ENCODE peak calls at places on chromosomes 2 and 18, in eight cellular contexts. One of them, this sample, is unnamed.

GRCh38 chr18:524496-524895 is 24.0 kb upstream of the COLEC12 start:
- DNase-seq in GM12891: no peak
- DNase-seq in stimulated activated CD8-positive, alpha-beta memory T cell treated with anti-CD3 and anti-CD28 coated beads, Interleukin-12 subunit alpha, Interleukin-12 subunit beta, amount 100 ng/mL, for 1 hour: no peak
- DNase-seq in SW 1271: no peak
- DNase-seq in skeletal muscle cell: peak
- DNase-seq in right lobe of liver: no peak
- DNase-seq in effector memory CD8-positive, alpha-beta T cell: no peak
- DNase-seq in dorsolateral prefrontal cortex: no peak
- DNase-seq in this sample: peak

GRCh38 chr2:64350996-64351395 is 103.0 kb upstream of the LGALSL start:
- DNase-seq in GM12891: no peak
- DNase-seq in stimulated activated CD8-positive, alpha-beta memory T cell treated with anti-CD3 and anti-CD28 coated beads, Interleukin-12 subunit alpha, Interleukin-12 subunit beta, amount 100 ng/mL, for 1 hour: no peak
- DNase-seq in SW 1271: no peak
- DNase-seq in skeletal muscle cell: no peak
- DNase-seq in right lobe of liver: no peak
- DNase-seq in effector memory CD8-positive, alpha-beta T cell: no peak
- DNase-seq in dorsolateral prefrontal cortex: no peak
- DNase-seq in this sample: no peak

GRCh38 chr18:12518326-12518725 is 110.6 kb downstream of the PRELID3A start:
- DNase-seq in GM12891: no peak
- DNase-seq in stimulated activated CD8-positive, alpha-beta memory T cell treated with anti-CD3 and anti-CD28 coated beads, Interleukin-12 subunit alpha, Interleukin-12 subunit beta, amount 100 ng/mL, for 1 hour: no peak
- DNase-seq in SW 1271: no peak
- DNase-seq in skeletal muscle cell: no peak
- DNase-seq in right lobe of liver: no peak
- DNase-seq in effector memory CD8-positive, alpha-beta T cell: no peak
- DNase-seq in dorsolateral prefrontal cortex: no peak
- DNase-seq in this sample: no peak

GRCh38 chr18:64444819-64445218 is 295.9 kb upstream of the LINC00305 start:
- DNase-seq in GM12891: no peak
- DNase-seq in stimulated activated CD8-positive, alpha-beta memory T cell treated with anti-CD3 and anti-CD28 coated beads, Interleukin-12 subunit alpha, Interleukin-12 subunit beta, amount 100 ng/mL, for 1 hour: no peak
- DNase-seq in SW 1271: no peak
- DNase-seq in skeletal muscle cell: no peak
- DNase-seq in right lobe of liver: no peak
- DNase-seq in effector memory CD8-positive, alpha-beta T cell: no peak
- DNase-seq in dorsolateral prefrontal cortex: no peak
- DNase-seq in this sample: no peak

GRCh38 chr2:134705861-134706586 is 12.8 kb downstream of the TMEM163 start:
- DNase-seq in GM12891: no peak
- DNase-seq in stimulated activated CD8-positive, alpha-beta memory T cell treated with anti-CD3 and anti-CD28 coated beads, Interleukin-12 subunit alpha, Interleukin-12 subunit beta, amount 100 ng/mL, for 1 hour: no peak
- DNase-seq in SW 1271: no peak
- DNase-seq in skeletal muscle cell: no peak
- DNase-seq in right lobe of liver: no peak
- DNase-seq in effector memory CD8-positive, alpha-beta T cell: no peak
- DNase-seq in dorsolateral prefrontal cortex: no peak
- DNase-seq in this sample: no peak

GRCh38 chr2:132677661-132678060 is 7.7 kb upstream of the LYPD1 start:
- DNase-seq in GM12891: no peak
- DNase-seq in stimulated activated CD8-positive, alpha-beta memory T cell treated with anti-CD3 and anti-CD28 coated beads, Interleukin-12 subunit alpha, Interleukin-12 subunit beta, amount 100 ng/mL, for 1 hour: no peak
- DNase-seq in SW 1271: no peak
- DNase-seq in skeletal muscle cell: no peak
- DNase-seq in right lobe of liver: no peak
- DNase-seq in effector memory CD8-positive, alpha-beta T cell: no peak
- DNase-seq in dorsolateral prefrontal cortex: no peak
- DNase-seq in this sample: peak

GRCh38 chr18:3624818-3625716 is 175.1 kb downstream of the TGIF1 start:
- DNase-seq in GM12891: no peak
- DNase-seq in stimulated activated CD8-positive, alpha-beta memory T cell treated with anti-CD3 and anti-CD28 coated beads, Interleukin-12 subunit alpha, Interleukin-12 subunit beta, amount 100 ng/mL, for 1 hour: no peak
- DNase-seq in SW 1271: peak
- DNase-seq in skeletal muscle cell: peak
- DNase-seq in right lobe of liver: no peak
- DNase-seq in effector memory CD8-positive, alpha-beta T cell: no peak
- DNase-seq in dorsolateral prefrontal cortex: peak
- DNase-seq in this sample: peak

GRCh38 chr2:64762301-64762997 is 108.7 kb upstream of the SERTAD2 start:
- DNase-seq in GM12891: no peak
- DNase-seq in stimulated activated CD8-positive, alpha-beta memory T cell treated with anti-CD3 and anti-CD28 coated beads, Interleukin-12 subunit alpha, Interleukin-12 subunit beta, amount 100 ng/mL, for 1 hour: no peak
- DNase-seq in SW 1271: no peak
- DNase-seq in skeletal muscle cell: no peak
- DNase-seq in right lobe of liver: no peak
- DNase-seq in effector memory CD8-positive, alpha-beta T cell: no peak
- DNase-seq in dorsolateral prefrontal cortex: no peak
- DNase-seq in this sample: no peak

GRCh38 chr2:227511955-227512354 is 40.0 kb downstream of the AGFG1 start:
- DNase-seq in GM12891: no peak
- DNase-seq in stimulated activated CD8-positive, alpha-beta memory T cell treated with anti-CD3 and anti-CD28 coated beads, Interleukin-12 subunit alpha, Interleukin-12 subunit beta, amount 100 ng/mL, for 1 hour: no peak
- DNase-seq in SW 1271: no peak
- DNase-seq in skeletal muscle cell: no peak
- DNase-seq in right lobe of liver: no peak
- DNase-seq in effector memory CD8-positive, alpha-beta T cell: no peak
- DNase-seq in dorsolateral prefrontal cortex: no peak
- DNase-seq in this sample: no peak

GRCh38 chr2:126614529-126615279 is 41.3 kb upstream of the GYPC start:
- DNase-seq in GM12891: no peak
- DNase-seq in stimulated activated CD8-positive, alpha-beta memory T cell treated with anti-CD3 and anti-CD28 coated beads, Interleukin-12 subunit alpha, Interleukin-12 subunit beta, amount 100 ng/mL, for 1 hour: no peak
- DNase-seq in SW 1271: no peak
- DNase-seq in skeletal muscle cell: peak
- DNase-seq in right lobe of liver: no peak
- DNase-seq in effector memory CD8-positive, alpha-beta T cell: no peak
- DNase-seq in dorsolateral prefrontal cortex: no peak
- DNase-seq in this sample: no peak

GRCh38 chr2:65420712-65421431 is 11.5 kb downstream of the SPRED2 start:
- DNase-seq in GM12891: no peak
- DNase-seq in stimulated activated CD8-positive, alpha-beta memory T cell treated with anti-CD3 and anti-CD28 coated beads, Interleukin-12 subunit alpha, Interleukin-12 subunit beta, amount 100 ng/mL, for 1 hour: no peak
- DNase-seq in SW 1271: no peak
- DNase-seq in skeletal muscle cell: no peak
- DNase-seq in right lobe of liver: no peak
- DNase-seq in effector memory CD8-positive, alpha-beta T cell: no peak
- DNase-seq in dorsolateral prefrontal cortex: no peak
- DNase-seq in this sample: peak

GRCh38 chr2:202408546-202409140 is 32.5 kb downstream of the BMPR2 start:
- DNase-seq in GM12891: no peak
- DNase-seq in stimulated activated CD8-positive, alpha-beta memory T cell treated with anti-CD3 and anti-CD28 coated beads, Interleukin-12 subunit alpha, Interleukin-12 subunit beta, amount 100 ng/mL, for 1 hour: no peak
- DNase-seq in SW 1271: no peak
- DNase-seq in skeletal muscle cell: no peak
- DNase-seq in right lobe of liver: no peak
- DNase-seq in effector memory CD8-positive, alpha-beta T cell: no peak
- DNase-seq in dorsolateral prefrontal cortex: no peak
- DNase-seq in this sample: no peak

GRCh38 chr2:190893157-190893556 is 12.5 kb downstream of the GLS start:
- DNase-seq in GM12891: no peak
- DNase-seq in stimulated activated CD8-positive, alpha-beta memory T cell treated with anti-CD3 and anti-CD28 coated beads, Interleukin-12 subunit alpha, Interleukin-12 subunit beta, amount 100 ng/mL, for 1 hour: no peak
- DNase-seq in SW 1271: no peak
- DNase-seq in skeletal muscle cell: no peak
- DNase-seq in right lobe of liver: no peak
- DNase-seq in effector memory CD8-positive, alpha-beta T cell: no peak
- DNase-seq in dorsolateral prefrontal cortex: no peak
- DNase-seq in this sample: no peak

GRCh38 chr2:194553969-194554368 is 1103.1 kb upstream of the SLC39A10 start:
- DNase-seq in GM12891: no peak
- DNase-seq in stimulated activated CD8-positive, alpha-beta memory T cell treated with anti-CD3 and anti-CD28 coated beads, Interleukin-12 subunit alpha, Interleukin-12 subunit beta, amount 100 ng/mL, for 1 hour: no peak
- DNase-seq in SW 1271: no peak
- DNase-seq in skeletal muscle cell: no peak
- DNase-seq in right lobe of liver: no peak
- DNase-seq in effector memory CD8-positive, alpha-beta T cell: no peak
- DNase-seq in dorsolateral prefrontal cortex: no peak
- DNase-seq in this sample: no peak

GRCh38 chr18:23502516-23503037 is 734 bp upstream of the RMC1 start:
- DNase-seq in GM12891: no peak
- DNase-seq in stimulated activated CD8-positive, alpha-beta memory T cell treated with anti-CD3 and anti-CD28 coated beads, Interleukin-12 subunit alpha, Interleukin-12 subunit beta, amount 100 ng/mL, for 1 hour: no peak
- DNase-seq in SW 1271: no peak
- DNase-seq in skeletal muscle cell: no peak
- DNase-seq in right lobe of liver: no peak
- DNase-seq in effector memory CD8-positive, alpha-beta T cell: no peak
- DNase-seq in dorsolateral prefrontal cortex: no peak
- DNase-seq in this sample: no peak

GRCh38 chr2:67463810-67464209 is 66.7 kb downstream of the ETAA1 start:
- DNase-seq in GM12891: no peak
- DNase-seq in stimulated activated CD8-positive, alpha-beta memory T cell treated with anti-CD3 and anti-CD28 coated beads, Interleukin-12 subunit alpha, Interleukin-12 subunit beta, amount 100 ng/mL, for 1 hour: no peak
- DNase-seq in SW 1271: no peak
- DNase-seq in skeletal muscle cell: no peak
- DNase-seq in right lobe of liver: no peak
- DNase-seq in effector memory CD8-positive, alpha-beta T cell: no peak
- DNase-seq in dorsolateral prefrontal cortex: no peak
- DNase-seq in this sample: peak

GRCh38 chr2:67039701-67040100 is 357.4 kb upstream of the ETAA1 start:
- DNase-seq in GM12891: no peak
- DNase-seq in stimulated activated CD8-positive, alpha-beta memory T cell treated with anti-CD3 and anti-CD28 coated beads, Interleukin-12 subunit alpha, Interleukin-12 subunit beta, amount 100 ng/mL, for 1 hour: no peak
- DNase-seq in SW 1271: no peak
- DNase-seq in skeletal muscle cell: no peak
- DNase-seq in right lobe of liver: no peak
- DNase-seq in effector memory CD8-positive, alpha-beta T cell: no peak
- DNase-seq in dorsolateral prefrontal cortex: no peak
- DNase-seq in this sample: no peak

GRCh38 chr2:64017811-64018714 is 1.2 kb downstream of the VPS54 start:
- DNase-seq in GM12891: no peak
- DNase-seq in stimulated activated CD8-positive, alpha-beta memory T cell treated with anti-CD3 and anti-CD28 coated beads, Interleukin-12 subunit alpha, Interleukin-12 subunit beta, amount 100 ng/mL, for 1 hour: no peak
- DNase-seq in SW 1271: no peak
- DNase-seq in skeletal muscle cell: no peak
- DNase-seq in right lobe of liver: no peak
- DNase-seq in effector memory CD8-positive, alpha-beta T cell: no peak
- DNase-seq in dorsolateral prefrontal cortex: no peak
- DNase-seq in this sample: peak

GRCh38 chr2:158038906-158039305 is 62.8 kb upstream of the UPP2 start:
- DNase-seq in GM12891: no peak
- DNase-seq in stimulated activated CD8-positive, alpha-beta memory T cell treated with anti-CD3 and anti-CD28 coated beads, Interleukin-12 subunit alpha, Interleukin-12 subunit beta, amount 100 ng/mL, for 1 hour: no peak
- DNase-seq in SW 1271: no peak
- DNase-seq in skeletal muscle cell: no peak
- DNase-seq in right lobe of liver: no peak
- DNase-seq in effector memory CD8-positive, alpha-beta T cell: no peak
- DNase-seq in dorsolateral prefrontal cortex: no peak
- DNase-seq in this sample: no peak

GRCh38 chr18:3514312-3515216 is 64.6 kb downstream of the TGIF1 start:
- DNase-seq in GM12891: no peak
- DNase-seq in stimulated activated CD8-positive, alpha-beta memory T cell treated with anti-CD3 and anti-CD28 coated beads, Interleukin-12 subunit alpha, Interleukin-12 subunit beta, amount 100 ng/mL, for 1 hour: no peak
- DNase-seq in SW 1271: no peak
- DNase-seq in skeletal muscle cell: no peak
- DNase-seq in right lobe of liver: no peak
- DNase-seq in effector memory CD8-positive, alpha-beta T cell: no peak
- DNase-seq in dorsolateral prefrontal cortex: no peak
- DNase-seq in this sample: no peak

GRCh38 chr2:213490087-213490486 is 205.8 kb downstream of the SPAG16 start:
- DNase-seq in GM12891: no peak
- DNase-seq in stimulated activated CD8-positive, alpha-beta memory T cell treated with anti-CD3 and anti-CD28 coated beads, Interleukin-12 subunit alpha, Interleukin-12 subunit beta, amount 100 ng/mL, for 1 hour: no peak
- DNase-seq in SW 1271: no peak
- DNase-seq in skeletal muscle cell: no peak
- DNase-seq in right lobe of liver: no peak
- DNase-seq in effector memory CD8-positive, alpha-beta T cell: no peak
- DNase-seq in dorsolateral prefrontal cortex: no peak
- DNase-seq in this sample: no peak

GRCh38 chr2:38581193-38582147 is 21.3 kb downstream of the HNRNPLL start:
- DNase-seq in GM12891: no peak
- DNase-seq in stimulated activated CD8-positive, alpha-beta memory T cell treated with anti-CD3 and anti-CD28 coated beads, Interleukin-12 subunit alpha, Interleukin-12 subunit beta, amount 100 ng/mL, for 1 hour: peak
- DNase-seq in SW 1271: no peak
- DNase-seq in skeletal muscle cell: no peak
- DNase-seq in right lobe of liver: no peak
- DNase-seq in effector memory CD8-positive, alpha-beta T cell: no peak
- DNase-seq in dorsolateral prefrontal cortex: peak
- DNase-seq in this sample: peak

GRCh38 chr2:168530980-168531379 is 74.9 kb downstream of the CERS6 start:
- DNase-seq in GM12891: no peak
- DNase-seq in stimulated activated CD8-positive, alpha-beta memory T cell treated with anti-CD3 and anti-CD28 coated beads, Interleukin-12 subunit alpha, Interleukin-12 subunit beta, amount 100 ng/mL, for 1 hour: no peak
- DNase-seq in SW 1271: no peak
- DNase-seq in skeletal muscle cell: peak
- DNase-seq in right lobe of liver: no peak
- DNase-seq in effector memory CD8-positive, alpha-beta T cell: no peak
- DNase-seq in dorsolateral prefrontal cortex: no peak
- DNase-seq in this sample: no peak